ENCODE peak calls at places on chromosome 3, in nine cellular contexts. N, X, A, Y, Q, U, I, O and E are unnamed samples.

GRCh38 chr3:155394240-155394639 is 100.8 kb upstream of the STRIT1 start:
- DNase-seq in U (no peak), X (no peak), N (no peak), A (no peak), I (no peak), Y (no peak), O (no peak), Q (no peak), E (no peak)

GRCh38 chr3:72549819-72550581 is 298.2 kb downstream of the SHQ1 start:
- DNase-seq in O (no peak), I (no peak), Q (no peak), X (no peak), Y (no peak), N (no peak), U (no peak), A (no peak), E (no peak)

GRCh38 chr3:162398554-162398953 is 901.9 kb downstream of the OTOL1 start:
- DNase-seq in I (no peak), Q (no peak), O (no peak), Y (no peak), X (no peak), A (no peak), U (no peak), N (no peak), E (no peak)

GRCh38 chr3:178518660-178519396 is 17.4 kb upstream of the KCNMB2 start:
- DNase-seq in Y (no peak), I (no peak), U (no peak), O (no peak), Q (no peak), N (no peak), X (no peak), A (no peak), E (no peak)

GRCh38 chr3:139534992-139535879 is 4.3 kb downstream of the RBP1 start:
- DNase-seq in Q (peak), A (peak), O (no peak), X (peak), N (peak), Y (peak), I (peak), U (no peak), E (no peak)

GRCh38 chr3:15331606-15332404 is 581 bp downstream of the SH3BP5 start:
- DNase-seq in U (peak), X (no peak), Q (peak), Y (peak), N (peak), O (no peak), I (peak), A (peak), E (peak)

GRCh38 chr3:151256761-151257160 is 21.6 kb downstream of the P2RY14 start:
- DNase-seq in A (no peak), Q (no peak), I (no peak), X (no peak), N (no peak), Y (no peak), U (no peak), O (no peak), E (no peak)

GRCh38 chr3:13566462-13566748 is 17.5 kb downstream of the FBLN2 start:
- DNase-seq in U (no peak), X (no peak), I (no peak), A (no peak), O (no peak), N (no peak), Y (no peak), Q (no peak), E (no peak)

GRCh38 chr3:187746479-187747335 is 1.4 kb upstream of the BCL6 start:
- DNase-seq in A (no peak), X (peak), U (no peak), I (peak), Q (no peak), Y (peak), O (no peak), N (no peak), E (no peak)

GRCh38 chr3:123791417-123791816 is 92.7 kb downstream of the MYLK start:
- DNase-seq in Y (peak), O (no peak), A (no peak), N (no peak), Q (no peak), U (no peak), X (peak), I (no peak), E (no peak)

GRCh38 chr3:69186575-69187093 is 64.2 kb upstream of the LMOD3 start:
- DNase-seq in U (no peak), Q (no peak), O (no peak), I (no peak), Y (no peak), N (no peak), X (no peak), A (no peak), E (no peak)

GRCh38 chr3:97961276-97961623 is 11.0 kb downstream of the RIOX2 start:
- DNase-seq in N (no peak), Y (no peak), A (no peak), O (no peak), Q (no peak), U (no peak), X (no peak), I (no peak), E (no peak)

GRCh38 chr3:41650406-41650805 is 311.5 kb downstream of the ULK4 start:
- DNase-seq in O (no peak), Y (no peak), U (no peak), A (no peak), Q (no peak), X (no peak), I (no peak), N (peak), E (no peak)

GRCh38 chr3:159150176-159150575 is 348.3 kb downstream of the MFSD1 start:
- DNase-seq in I (peak), A (no peak), O (no peak), N (no peak), U (no peak), Q (no peak), X (no peak), Y (no peak), E (no peak)

GRCh38 chr3:123489400-123490004 is 40.6 kb upstream of the ADCY5 start:
- DNase-seq in U (peak), N (no peak), O (peak), Y (peak), A (peak), X (peak), Q (peak), I (peak), E (peak)

GRCh38 chr3:188884299-188885043 is 287.3 kb upstream of the TPRG1 start:
- DNase-seq in N (no peak), Q (no peak), A (no peak), X (peak), O (no peak), I (no peak), Y (no peak), U (no peak), E (no peak)

GRCh38 chr3:142664819-142665218 is 59.0 kb upstream of the TRPC1 start:
- DNase-seq in Q (no peak), I (no peak), N (no peak), U (no peak), X (no peak), A (no peak), O (no peak), Y (no peak), E (no peak)

GRCh38 chr3:150202696-150203095 is 205.4 kb upstream of the TSC22D2 start:
- DNase-seq in I (no peak), O (no peak), Q (no peak), A (no peak), X (no peak), N (no peak), U (no peak), Y (no peak), E (no peak)

GRCh38 chr3:124824286-124824915 is 62.8 kb downstream of the ITGB5 start:
- DNase-seq in I (no peak), X (no peak), U (no peak), Y (no peak), Q (no peak), O (no peak), N (no peak), A (no peak), E (no peak)

GRCh38 chr3:72261566-72262564 is 476.9 kb upstream of the PROK2 start:
- DNase-seq in U (no peak), O (no peak), Y (no peak), N (no peak), A (no peak), I (no peak), X (no peak), Q (no peak), E (no peak)

GRCh38 chr3:159236306-159236705 is 434.5 kb downstream of the MFSD1 start:
- DNase-seq in N (no peak), Y (peak), U (no peak), A (no peak), I (no peak), O (no peak), X (peak), Q (no peak), E (no peak)

GRCh38 chr3:13010770-13011169 is 62.5 kb downstream of the IQSEC1 start:
- DNase-seq in Q (no peak), Y (no peak), I (no peak), A (no peak), X (no peak), N (no peak), U (no peak), O (no peak), E (no peak)

GRCh38 chr3:137172703-137173102 is 214.9 kb downstream of the IL20RB start:
- DNase-seq in X (no peak), I (no peak), O (no peak), A (peak), Y (no peak), Q (no peak), N (no peak), U (no peak), E (no peak)

GRCh38 chr3:186566772-186567071 is 417 bp downstream of the TBCCD1 start:
- DNase-seq in Q (no peak), Y (peak), U (no peak), X (no peak), A (no peak), O (no peak), N (no peak), I (peak), E (no peak)

GRCh38 chr3:157527471-157527881 is 24.3 kb upstream of the VEPH1 start:
- DNase-seq in I (no peak), U (no peak), Y (peak), N (no peak), O (no peak), X (peak), A (no peak), Q (no peak), E (no peak)

GRCh38 chr3:105791134-105791533 is 77.7 kb downstream of the CBLB start:
- DNase-seq in Q (no peak), A (no peak), N (no peak), U (no peak), I (no peak), O (no peak), X (peak), Y (peak), E (no peak)

GRCh38 chr3:46368569-46368968 is 2.2 kb upstream of the CCR5 start:
- DNase-seq in I (peak), U (peak), Q (peak), N (no peak), A (peak), X (no peak), O (no peak), Y (peak), E (no peak)

GRCh38 chr3:78809941-78810340 is 957.9 kb downstream of the ROBO1 start:
- DNase-seq in O (no peak), Y (no peak), U (no peak), N (no peak), Q (no peak), A (no peak), I (no peak), X (no peak), E (no peak)

GRCh38 chr3:107430214-107431047 is 53.2 kb downstream of the CCDC54 start:
- DNase-seq in O (no peak), Q (no peak), X (peak), U (no peak), Y (peak), I (peak), N (peak), A (no peak), E (no peak)
- TF ChIP-seq CTCF in O (no peak), Q (no peak), X (no peak), U (no peak), Y (no peak), I (no peak), N (no peak), A (peak), E (no peak)

GRCh38 chr3:170813261-170813660 is 56.7 kb downstream of the RPL22L1 start:
- DNase-seq in N (no peak), A (no peak), O (no peak), Q (no peak), Y (no peak), I (no peak), U (no peak), X (no peak), E (no peak)

GRCh38 chr3:170814822-170815221 is 55.2 kb downstream of the RPL22L1 start:
- DNase-seq in N (no peak), Y (no peak), U (no peak), X (no peak), O (no peak), Q (no peak), A (no peak), I (no peak), E (no peak)

GRCh38 chr3:170816341-170816740 is 53.7 kb downstream of the RPL22L1 start:
- DNase-seq in X (no peak), Y (no peak), Q (no peak), N (no peak), O (no peak), A (no peak), I (no peak), U (no peak), E (no peak)

GRCh38 chr3:170815340-170815739 is 54.7 kb downstream of the RPL22L1 start:
- DNase-seq in X (no peak), N (peak), I (peak), Q (peak), Y (peak), O (no peak), U (peak), A (no peak), E (no peak)

DNA sequence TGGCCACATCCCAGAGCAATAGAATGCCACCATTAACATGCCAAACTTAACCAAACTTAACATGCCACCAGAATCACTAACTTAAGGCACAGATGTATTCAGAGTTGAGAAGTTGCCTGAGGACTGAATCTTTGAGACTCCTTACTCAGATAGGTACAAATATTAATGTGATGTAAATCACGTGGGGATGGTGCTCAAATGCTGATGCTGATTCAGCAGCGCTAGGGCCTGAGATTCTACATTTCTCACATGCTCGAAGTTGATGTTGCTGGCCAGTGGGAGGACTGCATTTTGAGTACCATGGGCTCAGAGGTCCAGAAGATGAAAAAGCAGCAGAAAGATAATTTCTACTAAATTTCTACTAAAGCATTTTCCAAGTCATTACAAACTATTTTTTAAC is 54.1 kb downstream of the RPL22L1 start:
- DNase-seq in U (no peak), I (no peak), Y (no peak), X (no peak), O (no peak), A (no peak), N (no peak), Q (no peak), E (no peak)
- TF ChIP-seq CTCF in U (no peak), I (no peak), Y (no peak), X (no peak), O (no peak), A (no peak), N (no peak), Q (no peak), E (no peak)

GRCh38 chr3:119950666-119951325 is 143.5 kb downstream of the GSK3B start:
- DNase-seq in Y (no peak), N (no peak), U (no peak), I (no peak), X (no peak), A (no peak), Q (no peak), O (no peak), E (no peak)

GRCh38 chr3:119944091-119944490 is 150.2 kb downstream of the GSK3B start:
- DNase-seq in Q (no peak), N (no peak), I (no peak), X (no peak), O (no peak), Y (no peak), A (no peak), U (no peak), E (no peak)

GRCh38 chr3:119945286-119945685 is 149.0 kb downstream of the GSK3B start:
- DNase-seq in X (no peak), Y (no peak), N (no peak), A (no peak), O (no peak), U (no peak), Q (no peak), I (no peak), E (no peak)
- TF ChIP-seq CTCF in X (no peak), Y (no peak), N (no peak), A (no peak), O (no peak), U (no peak), Q (no peak), I (no peak), E (no peak)

GRCh38 chr3:134838599-134838998 is 43.5 kb downstream of the EPHB1 start:
- DNase-seq in Q (no peak), U (no peak), I (no peak), O (no peak), N (no peak), A (no peak), Y (no peak), X (no peak), E (no peak)
- TF ChIP-seq CTCF in Q (peak), U (peak), I (peak), O (peak), N (no peak), A (peak), Y (peak), X (peak), E (peak)

GRCh38 chr3:87006844-87007439 is 16.0 kb upstream of the VGLL3 start:
- DNase-seq in U (no peak), N (no peak), Y (peak), Q (no peak), O (no peak), I (no peak), A (no peak), X (peak), E (no peak)
- TF ChIP-seq CTCF in U (no peak), N (no peak), Y (peak), Q (peak), O (peak), I (peak), A (no peak), X (peak), E (peak)